ENCODE peak calls at places on chromosomes 5 and 9, in nine cellular contexts. O, Q, P, K, U, Y, R, H and Z are unnamed samples.

GRCh38 chr9:81557957-81558791 is 131.2 kb downstream of the TLE1 start:
- DNase-seq in R (peak), Y (peak), U (peak), Q (no peak), O (peak), P (no peak), K (no peak), H (peak), Z (no peak)

GRCh38 chr5:157283434-157283833 is 17.5 kb downstream of the CYFIP2 start:
- DNase-seq in K (no peak), R (no peak), U (no peak), Q (peak), O (no peak), Y (no peak), P (no peak), H (no peak), Z (no peak)

GRCh38 chr5:55062039-55062779 is 38.2 kb downstream of the GZMK start:
- DNase-seq in Y (no peak), K (no peak), U (no peak), Q (no peak), H (no peak), O (no peak), P (no peak), R (no peak), Z (no peak)

GRCh38 chr5:68883441-68883840 is 210.4 kb upstream of the SLC30A5 start:
- DNase-seq in P (no peak), R (no peak), O (no peak), H (no peak), Y (no peak), K (no peak), Q (no peak), U (no peak), Z (no peak)

GRCh38 chr5:85441138-85441537 is 1056.5 kb upstream of the EDIL3 start:
- DNase-seq in O (no peak), Q (no peak), P (no peak), R (no peak), Y (no peak), K (no peak), H (no peak), U (no peak), Z (no peak)

GRCh38 chr5:55800924-55801323 is 50.2 kb upstream of the IL31RA start:
- DNase-seq in R (no peak), O (no peak), H (no peak), P (no peak), U (no peak), K (no peak), Y (no peak), Q (no peak), Z (no peak)

GRCh38 chr5:133750356-133750755 is 138.0 kb upstream of the FSTL4 start:
- DNase-seq in O (no peak), Y (no peak), K (no peak), Q (no peak), R (no peak), P (no peak), U (no peak), H (no peak), Z (no peak)

GRCh38 chr5:72556351-72557146 is 49.3 kb upstream of the ZNF366 start:
- DNase-seq in Q (peak), R (peak), O (peak), H (peak), P (peak), Y (peak), U (peak), K (no peak), Z (no peak)

GRCh38 chr9:88998911-88999310 is 7.6 kb downstream of the S1PR3 start:
- DNase-seq in Q (no peak), U (peak), P (no peak), R (peak), K (no peak), H (peak), O (peak), Y (peak), Z (peak)

GRCh38 chr5:39274388-39275085 is 55.2 kb upstream of the FYB1 start:
- DNase-seq in K (no peak), Q (no peak), O (no peak), U (peak), Y (no peak), H (no peak), P (no peak), R (peak), Z (no peak)

GRCh38 chr9:136939996-136940525 is 4.5 kb downstream of the FBXW5 start:
- DNase-seq in Q (no peak), Y (no peak), U (no peak), O (no peak), H (peak), P (no peak), K (peak), R (no peak), Z (no peak)

GRCh38 chr5:13249854-13250253 is 694.6 kb downstream of the DNAH5 start:
- DNase-seq in H (no peak), K (no peak), U (peak), Y (peak), O (no peak), Q (no peak), R (no peak), P (no peak), Z (no peak)

GRCh38 chr9:120712539-120713031 is 1.7 kb downstream of the MEGF9 start:
- DNase-seq in K (no peak), Y (no peak), H (no peak), U (no peak), P (no peak), O (no peak), Q (no peak), R (no peak), Z (no peak)

GRCh38 chr9:120708526-120709224 is 5.6 kb downstream of the MEGF9 start:
- DNase-seq in Y (peak), H (no peak), P (no peak), R (peak), O (peak), U (peak), K (no peak), Q (no peak), Z (no peak)

GRCh38 chr9:120711354-120711753 is 2.9 kb downstream of the MEGF9 start:
- DNase-seq in U (no peak), Y (no peak), P (no peak), O (no peak), R (peak), H (no peak), Q (no peak), K (no peak), Z (no peak)

GRCh38 chr9:120711841-120712538 is 2.3 kb downstream of the MEGF9 start:
- DNase-seq in H (no peak), U (no peak), O (no peak), K (no peak), P (no peak), Q (no peak), R (peak), Y (no peak), Z (no peak)

DNA sequence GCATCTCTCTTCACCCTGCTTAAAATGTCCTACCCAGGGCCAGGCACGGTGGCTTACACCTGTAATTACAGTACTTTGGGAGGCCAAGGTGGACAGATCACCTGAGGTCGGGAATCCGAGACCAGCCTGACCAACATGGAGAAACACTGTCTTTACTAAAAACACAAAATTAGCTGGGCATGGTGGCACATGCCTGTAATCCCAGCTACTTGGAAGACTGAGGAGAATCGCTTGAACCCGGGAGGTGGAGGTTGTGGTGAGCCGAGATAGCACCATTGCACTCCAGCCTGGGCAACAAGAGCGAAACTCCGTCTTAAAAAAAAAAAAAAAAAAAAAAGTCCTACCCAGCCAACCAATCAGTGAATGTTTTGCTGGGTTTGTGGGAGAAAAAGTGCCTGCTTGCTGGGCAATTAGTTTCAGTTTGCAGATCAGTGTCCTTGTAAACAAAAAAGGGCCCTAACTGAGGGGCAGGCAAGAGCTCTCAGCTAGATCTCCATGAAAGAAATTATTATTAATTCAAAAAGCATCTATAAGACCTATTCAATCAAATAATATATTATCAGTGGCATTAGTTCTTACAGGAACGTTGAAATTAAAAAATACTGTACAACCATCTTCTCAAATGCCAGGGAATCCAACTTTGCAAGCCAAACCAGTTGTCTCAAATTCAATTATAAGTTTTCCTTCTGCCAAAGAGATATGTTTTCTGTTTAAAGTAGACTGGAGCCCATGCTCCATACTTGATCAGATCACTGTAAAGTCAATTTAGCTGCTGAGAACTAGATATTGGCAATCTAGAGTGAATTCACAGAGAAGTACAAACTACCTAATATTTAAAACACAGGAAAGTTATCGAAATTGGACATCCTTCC is 3.9 kb downstream of the MEGF9 start:
- DNase-seq in R (peak), P (no peak), Y (peak), Q (no peak), H (peak), K (peak), O (peak), U (peak), Z (no peak)
- H3K4me3 ChIP-seq in R (peak), P (no peak), Y (peak), Q (no peak), H (no peak), K (peak), O (no peak), U (no peak), Z (peak)

DNA sequence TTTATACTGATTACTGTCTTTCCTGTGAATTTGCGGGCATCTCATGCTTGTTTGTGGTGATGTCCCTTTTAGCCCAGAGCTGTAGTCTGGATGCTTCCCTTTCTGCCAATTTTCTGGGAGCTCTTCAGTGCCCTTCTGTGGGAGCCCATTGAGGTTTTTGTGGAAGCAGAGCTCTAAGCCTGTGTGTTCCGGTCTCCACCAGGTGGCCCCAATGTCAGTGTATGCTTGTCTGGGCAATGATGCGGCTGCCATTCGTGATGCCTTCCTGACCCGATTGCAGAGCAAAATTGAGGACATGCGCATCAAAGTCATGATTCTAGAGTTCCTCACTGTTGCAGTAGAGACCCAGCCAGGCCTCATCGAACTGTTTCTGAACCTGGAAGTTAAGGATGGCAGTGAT is 35.1 kb downstream of the SH3GLB2 start:
- DNase-seq in P (no peak), R (peak), H (no peak), Y (no peak), Q (peak), U (no peak), O (peak), K (no peak), Z (no peak)
- TF ChIP-seq CTCF in P (no peak), R (peak), H (no peak), Y (peak), Q (peak), U (peak), O (peak), K (no peak), Z (peak)

DNA sequence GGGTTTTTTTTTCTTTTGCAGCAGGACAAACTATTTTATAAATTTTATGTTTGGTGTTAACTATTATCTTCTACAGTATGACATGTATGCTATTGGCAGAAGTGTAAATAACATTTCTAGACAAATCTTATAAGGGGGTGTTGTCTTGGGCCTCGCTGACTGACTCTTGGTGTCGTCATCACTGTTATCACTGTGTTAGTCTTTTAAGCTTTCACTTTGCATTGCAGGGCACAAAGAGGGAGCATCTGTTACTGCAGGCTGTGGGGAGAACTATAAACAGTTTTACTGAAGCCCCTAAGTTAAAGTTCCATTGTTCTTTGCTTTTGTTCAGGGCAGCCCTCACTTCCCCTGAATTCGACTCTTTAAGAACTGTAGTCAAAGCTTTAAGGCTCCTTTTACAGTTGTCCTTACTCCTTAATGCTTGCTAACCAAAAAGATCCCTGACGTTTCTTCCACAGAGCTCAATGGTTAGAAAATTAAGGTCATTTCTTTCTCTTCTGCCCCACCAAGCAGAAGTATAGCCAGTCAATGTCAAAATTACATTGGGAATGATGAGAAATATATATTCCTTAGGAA is 605.0 kb downstream of the RAB3C start:
- DNase-seq in O (peak), H (no peak), K (no peak), R (peak), P (no peak), Q (no peak), U (peak), Y (peak), Z (no peak)
- H3K4me3 ChIP-seq in O (peak), H (no peak), K (no peak), R (peak), P (no peak), Q (no peak), U (no peak), Y (no peak), Z (no peak)

DNA sequence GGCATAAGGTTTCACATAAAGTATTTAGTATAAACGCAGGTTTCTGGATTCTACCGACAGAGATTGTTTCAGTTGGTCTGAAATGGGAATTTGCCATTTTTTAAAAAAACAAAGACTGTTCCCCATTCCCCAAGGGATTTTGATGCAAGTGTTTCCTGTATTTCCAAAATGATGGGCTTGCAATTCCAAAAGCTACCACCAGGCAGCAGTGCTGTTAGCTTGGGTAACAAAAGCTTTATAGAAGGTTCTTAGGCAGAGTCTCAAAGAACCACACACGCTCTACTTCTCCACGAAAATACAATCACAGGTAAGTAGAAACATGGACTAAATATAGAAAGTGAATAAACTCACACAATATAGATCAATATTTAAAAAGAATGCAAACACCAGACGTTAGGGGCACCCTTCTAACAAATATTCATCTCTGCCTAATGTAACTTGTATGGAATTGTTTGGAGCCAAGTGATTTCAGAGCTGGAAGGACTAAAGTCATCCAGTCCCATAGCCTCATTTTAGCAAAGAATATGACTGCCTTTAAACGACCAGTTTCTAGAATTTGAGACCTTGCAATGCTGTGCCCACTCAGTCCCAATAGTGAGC is 154.3 kb downstream of the SPOCK1 start:
- DNase-seq in H (peak), Q (peak), P (no peak), O (peak), U (peak), Y (peak), K (no peak), R (peak), Z (no peak)
- TF ChIP-seq CTCF in H (peak), Q (peak), P (no peak), O (peak), U (peak), Y (peak), K (peak), R (peak), Z (peak)

GRCh38 chr9:109913461-109913810 is 133.4 kb downstream of the PALM2AKAP2 start:
- DNase-seq in P (no peak), U (no peak), Q (no peak), R (no peak), O (no peak), K (no peak), Y (peak), H (no peak), Z (no peak)

GRCh38 chr9:109910616-109911568 is 130.9 kb downstream of the PALM2AKAP2 start:
- DNase-seq in O (peak), H (no peak), R (peak), Q (peak), P (no peak), K (no peak), Y (peak), U (peak), Z (no peak)

GRCh38 chr9:109914280-109915027 is 134.5 kb downstream of the PALM2AKAP2 start:
- DNase-seq in U (peak), Q (no peak), Y (peak), K (no peak), H (no peak), P (no peak), R (peak), O (peak), Z (no peak)

GRCh38 chr9:109912082-109912581 is 132.1 kb downstream of the PALM2AKAP2 start:
- DNase-seq in K (no peak), P (no peak), Y (peak), H (no peak), O (peak), U (peak), R (peak), Q (no peak), Z (no peak)

GRCh38 chr9:109912726-109913460 is 132.9 kb downstream of the PALM2AKAP2 start:
- DNase-seq in Y (peak), H (no peak), P (no peak), U (no peak), K (no peak), O (peak), Q (peak), R (peak), Z (no peak)
- H3K4me3 ChIP-seq in Y (no peak), H (no peak), P (no peak), U (no peak), K (no peak), O (no peak), Q (no peak), R (no peak), Z (no peak)

GRCh38 chr5:112878760-112879159 is 17.7 kb downstream of the SRP19 start:
- DNase-seq in U (peak), Q (no peak), Y (peak), P (no peak), H (no peak), O (no peak), R (no peak), K (no peak), Z (no peak)
- TF ChIP-seq CTCF in U (no peak), Q (no peak), Y (no peak), P (no peak), H (no peak), O (no peak), R (no peak), K (no peak), Z (no peak)

GRCh38 chr5:124736111-124736813 is 10.2 kb downstream of the ZNF608 start:
- DNase-seq in P (no peak), Y (peak), R (peak), H (no peak), O (peak), Q (no peak), K (no peak), U (peak), Z (no peak)
- H3K4me3 ChIP-seq in P (no peak), Y (peak), R (peak), H (no peak), O (no peak), Q (peak), K (peak), U (no peak), Z (peak)

GRCh38 chr9:101791533-101791932 is 53.1 kb upstream of the GRIN3A start:
- DNase-seq in Q (no peak), R (no peak), O (no peak), H (no peak), K (no peak), Y (no peak), P (no peak), U (no peak), Z (no peak)

GRCh38 chr9:101795147-101795546 is 56.7 kb upstream of the GRIN3A start:
- DNase-seq in P (no peak), U (peak), H (no peak), O (no peak), Q (no peak), K (no peak), R (no peak), Y (no peak), Z (no peak)

GRCh38 chr9:101796044-101796443 is 57.6 kb upstream of the GRIN3A start:
- DNase-seq in Y (no peak), O (no peak), U (no peak), H (no peak), Q (no peak), P (no peak), K (no peak), R (no peak), Z (no peak)

GRCh38 chr9:101792475-101792874 is 54.0 kb upstream of the GRIN3A start:
- DNase-seq in Q (no peak), H (no peak), U (no peak), P (no peak), O (no peak), Y (no peak), K (no peak), R (no peak), Z (no peak)

DNA sequence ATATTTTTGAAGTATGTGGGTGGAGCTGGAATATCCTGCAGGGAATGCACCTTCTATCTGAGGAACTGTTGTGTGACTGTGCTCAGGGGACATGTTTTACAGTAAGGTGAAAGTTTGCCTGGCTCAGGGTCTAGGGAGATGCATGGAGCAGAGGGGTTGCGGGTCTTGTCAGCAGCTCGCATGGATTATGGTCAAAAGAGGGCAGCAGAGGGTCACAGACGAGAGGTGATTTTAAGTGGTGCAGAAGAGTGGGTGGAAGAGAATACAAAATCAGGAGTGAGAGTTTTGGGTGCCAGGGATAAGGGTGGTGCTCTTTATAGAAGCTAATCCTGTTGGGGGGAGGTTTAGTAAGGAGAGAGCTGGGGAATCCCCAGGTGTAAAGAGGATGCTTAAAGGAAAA is 53.5 kb upstream of the GRIN3A start:
- DNase-seq in H (no peak), K (no peak), R (no peak), O (no peak), P (no peak), Y (peak), U (peak), Q (peak), Z (no peak)
- TF ChIP-seq CTCF in H (no peak), K (no peak), R (no peak), O (no peak), P (no peak), Y (peak), U (peak), Q (no peak), Z (no peak)

DNA sequence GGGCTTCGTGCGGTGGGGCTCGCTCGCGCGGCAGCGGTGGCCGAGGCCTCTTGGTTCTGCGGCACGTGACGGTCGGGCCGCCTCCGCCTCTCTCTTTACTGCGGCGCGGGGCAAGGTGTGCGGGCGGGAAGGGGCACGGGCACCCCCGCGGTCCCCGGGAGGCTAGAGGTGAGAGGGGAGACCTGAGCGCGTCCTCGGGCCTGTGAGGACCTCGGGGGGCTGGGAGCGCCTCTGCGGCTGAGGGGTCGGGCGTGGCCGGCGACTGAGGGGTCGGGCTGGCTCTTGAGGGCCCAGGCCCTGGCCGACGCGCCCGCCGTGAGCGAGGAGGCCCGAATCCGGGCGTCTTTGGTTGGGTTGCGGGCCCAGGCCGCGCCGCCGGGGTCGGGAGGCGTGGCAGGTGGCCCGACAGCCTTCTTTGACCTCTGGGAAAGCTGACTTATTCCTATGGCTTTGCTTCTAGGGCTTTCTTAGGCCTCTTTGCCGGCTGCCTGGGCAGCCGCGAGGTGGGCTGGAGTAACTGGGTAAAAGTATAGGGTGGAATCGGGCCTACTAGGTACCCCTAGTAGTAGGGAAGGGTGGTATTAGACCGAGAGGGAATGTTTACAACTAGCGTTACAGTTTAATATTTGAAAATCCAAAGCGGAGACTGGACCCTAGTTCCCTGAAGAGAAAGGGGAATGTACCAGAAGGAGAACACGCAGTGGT is at the start of gene CANX:
- DNase-seq in O (peak), Y (no peak), K (no peak), P (no peak), R (no peak), Q (no peak), U (no peak), H (no peak), Z (no peak)
- H3K4me3 ChIP-seq in O (peak), Y (peak), K (peak), P (peak), R (peak), Q (peak), U (peak), H (peak), Z (peak)